ENCODE peak calls at places on chromosomes 6 and 20, in six cellular contexts. C is CD8-positive, alpha-beta T cell; Q is lower lobe of right lung; H is CD4-positive, alpha-beta memory T cell; G is right lobe of liver; A is mesendoderm. F is an unnamed sample. For H3K4me1, the result is how much of the 10 kb centered on the place peaks cover.

GRCh38 chr6:118252474-118252873 is 295.6 kb upstream of the PLN start:
- DNase-seq in C (no peak), Q (no peak), H (no peak), G (no peak), A (no peak), F (no peak)

GRCh38 chr20:61437280-61438206 is 185.5 kb downstream of the CDH4 start:
- DNase-seq in C (no peak), Q (no peak), H (no peak), G (no peak), A (peak), F (no peak)

GRCh38 chr6:81999826-82000225 is 247.3 kb upstream of the TENT5A start:
- DNase-seq in C (no peak), Q (no peak), H (no peak), G (no peak), A (no peak), F (no peak)

GRCh38 chr20:59720013-59720412 is 115.7 kb downstream of the PHACTR3 start:
- DNase-seq in C (no peak), Q (no peak), H (no peak), G (no peak), A (no peak), F (no peak)

GRCh38 chr6:144725731-144726522 is 440.8 kb downstream of the UTRN start:
- DNase-seq in C (peak), Q (no peak), H (no peak), G (no peak), A (peak), F (no peak)

GRCh38 chr6:163757506-163757905 is 343.0 kb downstream of the QKI start:
- DNase-seq in C (no peak), Q (no peak), H (no peak), G (no peak), A (peak), F (no peak)

GRCh38 chr6:111423960-111424846 is 58.8 kb downstream of the REV3L start:
- DNase-seq in C (no peak), Q (no peak), H (no peak), G (peak), A (no peak), F (no peak)

GRCh38 chr20:19748687-19749086 is 9.4 kb upstream of the RIN2 start:
- DNase-seq in C (no peak), Q (no peak), H (no peak), G (no peak), A (no peak), F (no peak)

GRCh38 chr6:148427333-148427732 is 84.7 kb downstream of the SASH1 start:
- DNase-seq in C (no peak), Q (no peak), H (no peak), G (no peak), A (no peak), F (no peak)

GRCh38 chr6:147709396-147710272 is 201.1 kb downstream of the SAMD5 start:
- DNase-seq in C (no peak), Q (no peak), H (no peak), G (no peak), A (peak), F (no peak)

GRCh38 chr6:146620655-146621054 is 21.9 kb downstream of the ADGB start:
- DNase-seq in C (no peak), Q (no peak), H (no peak), G (no peak), A (no peak), F (no peak)

GRCh38 chr20:19047951-19048296 is 164.5 kb upstream of the SLC24A3 start:
- DNase-seq in C (no peak), Q (no peak), H (no peak), G (no peak), A (no peak), F (no peak)

GRCh38 chr6:72760130-72760793 is 138.4 kb downstream of the KCNQ5 start:
- DNase-seq in C (no peak), Q (no peak), H (no peak), G (no peak), A (no peak), F (no peak)

GRCh38 chr6:158374020-158374419 is 61.8 kb downstream of the TULP4 start:
- DNase-seq in C (no peak), Q (no peak), H (no peak), G (no peak), A (no peak), F (no peak)

GRCh38 chr6:157091243-157091642 is 232.1 kb downstream of the TMEM242 start:
- DNase-seq in C (no peak), Q (no peak), H (no peak), G (no peak), A (no peak), F (no peak)

GRCh38 chr6:137234505-137234863 is 15.3 kb upstream of the IFNGR1 start:
- DNase-seq in C (peak), Q (no peak), H (peak), G (no peak), A (no peak), F (no peak)

GRCh38 chr20:5095931-5096330 is 23.8 kb downstream of the PCNA start:
- DNase-seq in C (no peak), Q (no peak), H (no peak), G (no peak), A (no peak), F (no peak)

GRCh38 chr6:134168580-134169223 is 116.3 kb upstream of the SLC2A12 start:
- DNase-seq in C (no peak), Q (no peak), H (no peak), G (no peak), A (no peak), F (no peak)

GRCh38 chr6:37059344-37060194 is 54.1 kb downstream of the FGD2 start:
- DNase-seq in C (no peak), Q (peak), H (no peak), G (peak), A (peak), F (peak)

GRCh38 chr20:1822564-1823420 is 72.4 kb upstream of the SIRPA start:
- DNase-seq in C (no peak), Q (no peak), H (no peak), G (no peak), A (no peak), F (no peak)

GRCh38 chr6:105669232-105669631 is 266.4 kb upstream of the PREP start:
- DNase-seq in C (no peak), Q (no peak), H (no peak), G (no peak), A (peak), F (no peak)

GRCh38 chr6:158211273-158212055 is 43.3 kb downstream of the GTF2H5 start:
- DNase-seq in C (no peak), Q (no peak), H (no peak), G (no peak), A (no peak), F (no peak)

GRCh38 chr6:10981409-10981808 is 62.7 kb downstream of the ELOVL2 start:
- DNase-seq in C (no peak), Q (no peak), H (no peak), G (no peak), A (no peak), F (no peak)

GRCh38 chr6:14130431-14131075 is 13.0 kb downstream of the CD83 start:
- DNase-seq in C (no peak), Q (no peak), H (no peak), G (no peak), A (no peak), F (no peak)

GRCh38 chr6:15987569-15987968 is 141.3 kb upstream of the MYLIP start:
- DNase-seq in C (no peak), Q (no peak), H (no peak), G (no peak), A (peak), F (no peak)

GRCh38 chr20:8875586-8875985 is 193.3 kb upstream of the PLCB4 start:
- DNase-seq in C (no peak), Q (no peak), H (no peak), G (no peak), A (no peak), F (no peak)

GRCh38 chr20:47859255-47859654 is 74.0 kb upstream of the SULF2 start:
- DNase-seq in C (no peak), Q (no peak), H (no peak), G (no peak), A (no peak), F (no peak)

GRCh38 chr6:138188278-138188923 is 26.7 kb downstream of the ARFGEF3 start:
- DNase-seq in C (no peak), Q (no peak), H (no peak), G (no peak), A (no peak), F (no peak)

GRCh38 chr6:31896856-31897611 is 464 bp downstream of the EHMT2 start:
- DNase-seq in C (peak), Q (no peak), H (no peak), G (peak), A (no peak), F (no peak)

GRCh38 chr6:168226095-168226781 is 93.3 kb downstream of the DACT2 start:
- DNase-seq in C (no peak), Q (no peak), H (no peak), G (no peak), A (no peak), F (no peak)

GRCh38 chr20:44104807-44105517 is 82.0 kb downstream of the JPH2 start:
- DNase-seq in C (no peak), Q (no peak), H (no peak), G (no peak), A (no peak), F (no peak)

GRCh38 chr20:63956664-63957003 is 418 bp upstream of the UCKL1 start:
- DNase-seq in C (no peak), Q (no peak), H (no peak), G (no peak), A (no peak), F (no peak)

GRCh38 chr6:82205793-82206425 is 41.6 kb downstream of the IBTK start:
- DNase-seq in C (no peak), Q (no peak), H (no peak), G (no peak), A (peak), F (no peak)

GRCh38 chr6:170289108-170289931 is 1.6 kb downstream of the DLL1 start:
- DNase-seq in C (peak), Q (no peak), H (no peak), G (no peak), A (no peak), F (no peak)
- H3K4me1 ChIP-seq in C (under half), Q (half or more), H (under half), G (under half), A (under half), F (under half)

DNA sequence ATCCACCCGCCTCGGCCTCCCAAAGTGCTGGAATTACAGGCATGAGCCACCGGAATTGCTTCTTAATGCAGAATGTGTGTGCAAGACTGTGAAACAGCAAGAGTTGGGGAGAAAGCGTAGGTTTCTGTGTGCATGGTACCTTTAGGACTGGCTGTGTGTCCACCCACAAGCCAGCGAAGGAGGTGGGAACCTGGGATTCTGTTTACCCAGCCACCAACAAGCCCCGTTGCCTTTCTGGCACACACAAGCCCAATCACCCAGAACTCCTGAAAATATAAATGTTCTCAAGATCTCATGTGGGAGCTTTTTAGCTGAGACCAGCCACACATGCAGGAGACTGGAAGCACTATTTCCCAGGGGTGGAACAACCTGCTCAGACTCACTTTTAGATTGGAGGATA is 4.9 kb upstream of the RNF24 start:
- DNase-seq in C (no peak), Q (no peak), H (no peak), G (no peak), A (no peak), F (no peak)
- H3K4me1 ChIP-seq in C (under half), Q (under half), H (under half), G (under half), A (under half), F (under half)

GRCh38 chr20:45919951-45920794 is 8.2 kb upstream of the PLTP start:
- DNase-seq in C (no peak), Q (no peak), H (no peak), G (no peak), A (no peak), F (no peak)
- H3K4me1 ChIP-seq in C (under half), Q (half or more), H (under half), G (under half), A (under half), F (under half)

GRCh38 chr20:51487076-51487475 is 55.4 kb downstream of the NFATC2 start:
- DNase-seq in C (no peak), Q (no peak), H (no peak), G (no peak), A (no peak), F (no peak)
- H3K4me1 ChIP-seq in C (under half), Q (under half), H (under half), G (under half), A (under half), F (under half)

DNA sequence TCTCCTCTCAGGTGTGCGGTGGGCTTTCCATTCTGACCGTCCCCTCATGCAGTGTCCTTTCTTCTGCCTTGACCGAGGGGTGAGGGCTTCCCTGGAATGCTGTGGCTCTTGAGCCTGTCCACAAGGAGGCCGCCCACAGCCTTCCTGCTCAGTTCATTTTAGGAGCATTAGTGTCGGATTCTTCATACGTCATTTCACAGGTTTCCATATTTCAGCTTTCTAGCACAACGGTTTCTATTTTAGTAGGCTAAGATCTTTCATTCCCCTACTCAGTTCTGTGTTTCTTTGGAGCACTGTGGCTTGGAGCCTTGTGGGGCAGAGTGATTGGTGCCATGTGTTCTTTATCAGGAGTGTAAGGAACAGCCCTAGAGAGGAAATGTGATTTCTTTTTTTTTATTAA is 5.5 kb downstream of the PPP1R3G start:
- DNase-seq in C (no peak), Q (no peak), H (no peak), G (no peak), A (no peak), F (no peak)
- H3K4me1 ChIP-seq in C (under half), Q (under half), H (under half), G (under half), A (under half), F (under half)

F was measured in tibial nerve.